ENCODE peak calls at places on chromosomes 12 and 14, in eight cellular contexts. One of them, this sample, is unnamed.

GRCh38 chr12:79206871-79207270 is 342.3 kb downstream of the SYT1 start:
- DNase-seq in upper lobe of right lung: no peak
- DNase-seq in dorsolateral prefrontal cortex: no peak
- DNase-seq in WERI-Rb-1: no peak
- DNase-seq in DND-41: no peak
- DNase-seq in cardiac muscle cell: no peak
- DNase-seq in testis: no peak
- DNase-seq in progenitor cell of endocrine pancreas: no peak
- DNase-seq in this sample: no peak

GRCh38 chr14:69666698-69667211 is 55.4 kb downstream of the SUSD6 start:
- DNase-seq in dorsolateral prefrontal cortex: no peak
- DNase-seq in progenitor cell of endocrine pancreas: no peak
- DNase-seq in upper lobe of right lung: no peak
- DNase-seq in WERI-Rb-1: no peak
- DNase-seq in cardiac muscle cell: no peak
- DNase-seq in testis: no peak
- DNase-seq in DND-41: no peak
- DNase-seq in this sample: no peak

GRCh38 chr12:121202407-121203355 is 7.2 kb upstream of the P2RX4 start:
- DNase-seq in dorsolateral prefrontal cortex: no peak
- DNase-seq in DND-41: no peak
- DNase-seq in progenitor cell of endocrine pancreas: no peak
- DNase-seq in cardiac muscle cell: no peak
- DNase-seq in testis: no peak
- DNase-seq in upper lobe of right lung: no peak
- DNase-seq in WERI-Rb-1: no peak
- DNase-seq in this sample: no peak

GRCh38 chr14:51977075-51977474 is 12.3 kb upstream of the RTRAF start:
- DNase-seq in DND-41: no peak
- DNase-seq in progenitor cell of endocrine pancreas: no peak
- DNase-seq in dorsolateral prefrontal cortex: no peak
- DNase-seq in testis: peak
- DNase-seq in cardiac muscle cell: no peak
- DNase-seq in WERI-Rb-1: no peak
- DNase-seq in upper lobe of right lung: no peak
- DNase-seq in this sample: no peak

GRCh38 chr14:90489306-90489705 is 92.5 kb downstream of the CALM1 start:
- DNase-seq in upper lobe of right lung: no peak
- DNase-seq in testis: no peak
- DNase-seq in WERI-Rb-1: no peak
- DNase-seq in cardiac muscle cell: no peak
- DNase-seq in DND-41: no peak
- DNase-seq in dorsolateral prefrontal cortex: no peak
- DNase-seq in progenitor cell of endocrine pancreas: no peak
- DNase-seq in this sample: no peak

GRCh38 chr12:123142948-123143752 is 7.7 kb downstream of the PITPNM2 start:
- DNase-seq in progenitor cell of endocrine pancreas: no peak
- DNase-seq in cardiac muscle cell: peak
- DNase-seq in WERI-Rb-1: peak
- DNase-seq in testis: no peak
- DNase-seq in upper lobe of right lung: peak
- DNase-seq in DND-41: no peak
- DNase-seq in dorsolateral prefrontal cortex: no peak
- DNase-seq in this sample: no peak

GRCh38 chr14:51871846-51872245 is 11.4 kb downstream of the GNG2 start:
- DNase-seq in DND-41: no peak
- DNase-seq in dorsolateral prefrontal cortex: no peak
- DNase-seq in cardiac muscle cell: no peak
- DNase-seq in testis: no peak
- DNase-seq in upper lobe of right lung: no peak
- DNase-seq in progenitor cell of endocrine pancreas: no peak
- DNase-seq in WERI-Rb-1: no peak
- DNase-seq in this sample: no peak

GRCh38 chr12:9598363-9598762 is 9.4 kb downstream of the KLRB1 start:
- DNase-seq in dorsolateral prefrontal cortex: no peak
- DNase-seq in cardiac muscle cell: no peak
- DNase-seq in upper lobe of right lung: no peak
- DNase-seq in WERI-Rb-1: no peak
- DNase-seq in DND-41: no peak
- DNase-seq in testis: no peak
- DNase-seq in progenitor cell of endocrine pancreas: no peak
- DNase-seq in this sample: no peak

GRCh38 chr12:48765753-48766162 is 23.1 kb downstream of the ADCY6 start:
- DNase-seq in progenitor cell of endocrine pancreas: no peak
- DNase-seq in cardiac muscle cell: no peak
- DNase-seq in WERI-Rb-1: no peak
- DNase-seq in dorsolateral prefrontal cortex: no peak
- DNase-seq in upper lobe of right lung: no peak
- DNase-seq in DND-41: peak
- DNase-seq in testis: peak
- DNase-seq in this sample: no peak

GRCh38 chr14:103867523-103867953 is 20.2 kb upstream of the PPP1R13B start:
- DNase-seq in upper lobe of right lung: peak
- DNase-seq in dorsolateral prefrontal cortex: no peak
- DNase-seq in WERI-Rb-1: no peak
- DNase-seq in progenitor cell of endocrine pancreas: no peak
- DNase-seq in testis: no peak
- DNase-seq in DND-41: no peak
- DNase-seq in cardiac muscle cell: peak
- DNase-seq in this sample: no peak

GRCh38 chr14:89660183-89660582 is 243.2 kb upstream of the FOXN3 start:
- DNase-seq in progenitor cell of endocrine pancreas: no peak
- DNase-seq in WERI-Rb-1: no peak
- DNase-seq in testis: no peak
- DNase-seq in cardiac muscle cell: peak
- DNase-seq in dorsolateral prefrontal cortex: no peak
- DNase-seq in upper lobe of right lung: no peak
- DNase-seq in DND-41: no peak
- DNase-seq in this sample: no peak

GRCh38 chr12:90695415-90695814 is 259.6 kb downstream of the CCER1 start:
- DNase-seq in upper lobe of right lung: no peak
- DNase-seq in testis: no peak
- DNase-seq in WERI-Rb-1: no peak
- DNase-seq in progenitor cell of endocrine pancreas: no peak
- DNase-seq in dorsolateral prefrontal cortex: no peak
- DNase-seq in DND-41: no peak
- DNase-seq in cardiac muscle cell: no peak
- DNase-seq in this sample: no peak

GRCh38 chr14:105945891-105946290 is 419.5 kb downstream of the TMEM121 start:
- DNase-seq in DND-41: peak
- DNase-seq in progenitor cell of endocrine pancreas: no peak
- DNase-seq in dorsolateral prefrontal cortex: no peak
- DNase-seq in testis: no peak
- DNase-seq in cardiac muscle cell: no peak
- DNase-seq in WERI-Rb-1: no peak
- DNase-seq in upper lobe of right lung: no peak
- DNase-seq in this sample: no peak

GRCh38 chr14:105941226-105942166 is 415.1 kb downstream of the TMEM121 start:
- DNase-seq in upper lobe of right lung: no peak
- DNase-seq in WERI-Rb-1: no peak
- DNase-seq in dorsolateral prefrontal cortex: no peak
- DNase-seq in DND-41: no peak
- DNase-seq in testis: no peak
- DNase-seq in progenitor cell of endocrine pancreas: no peak
- DNase-seq in cardiac muscle cell: no peak
- DNase-seq in this sample: no peak

GRCh38 chr14:105943973-105944602 is 417.7 kb downstream of the TMEM121 start:
- DNase-seq in progenitor cell of endocrine pancreas: no peak
- DNase-seq in WERI-Rb-1: no peak
- DNase-seq in dorsolateral prefrontal cortex: no peak
- DNase-seq in DND-41: no peak
- DNase-seq in cardiac muscle cell: no peak
- DNase-seq in upper lobe of right lung: no peak
- DNase-seq in testis: peak
- DNase-seq in this sample: no peak

GRCh38 chr14:105947599-105947998 is 421.2 kb downstream of the TMEM121 start:
- DNase-seq in dorsolateral prefrontal cortex: no peak
- DNase-seq in DND-41: no peak
- DNase-seq in progenitor cell of endocrine pancreas: no peak
- DNase-seq in upper lobe of right lung: no peak
- DNase-seq in WERI-Rb-1: no peak
- DNase-seq in testis: no peak
- DNase-seq in cardiac muscle cell: no peak
- DNase-seq in this sample: no peak

GRCh38 chr14:105944632-105945610 is 418.5 kb downstream of the TMEM121 start:
- DNase-seq in upper lobe of right lung: peak
- DNase-seq in progenitor cell of endocrine pancreas: no peak
- DNase-seq in dorsolateral prefrontal cortex: no peak
- DNase-seq in DND-41: peak
- DNase-seq in testis: peak
- DNase-seq in cardiac muscle cell: no peak
- DNase-seq in WERI-Rb-1: peak
- DNase-seq in this sample: no peak
- TF ChIP-seq CTCF in upper lobe of right lung: peak
- TF ChIP-seq CTCF in progenitor cell of endocrine pancreas: no peak
- TF ChIP-seq CTCF in dorsolateral prefrontal cortex: peak
- TF ChIP-seq CTCF in DND-41: peak
- TF ChIP-seq CTCF in testis: peak
- TF ChIP-seq CTCF in cardiac muscle cell: no peak
- TF ChIP-seq CTCF in WERI-Rb-1: peak
- TF ChIP-seq CTCF in this sample: no peak

GRCh38 chr12:77249892-77250291 is 184.5 kb upstream of the E2F7 start:
- DNase-seq in dorsolateral prefrontal cortex: no peak
- DNase-seq in progenitor cell of endocrine pancreas: no peak
- DNase-seq in testis: no peak
- DNase-seq in WERI-Rb-1: no peak
- DNase-seq in cardiac muscle cell: no peak
- DNase-seq in DND-41: no peak
- DNase-seq in upper lobe of right lung: no peak
- DNase-seq in this sample: no peak
- TF ChIP-seq CTCF in dorsolateral prefrontal cortex: no peak
- TF ChIP-seq CTCF in progenitor cell of endocrine pancreas: no peak
- TF ChIP-seq CTCF in testis: no peak
- TF ChIP-seq CTCF in WERI-Rb-1: no peak
- TF ChIP-seq CTCF in cardiac muscle cell: no peak
- TF ChIP-seq CTCF in DND-41: no peak
- TF ChIP-seq CTCF in upper lobe of right lung: no peak
- TF ChIP-seq CTCF in this sample: no peak

GRCh38 chr14:70748422-70748821 is 60.9 kb downstream of the MAP3K9 start:
- DNase-seq in testis: no peak
- DNase-seq in DND-41: no peak
- DNase-seq in dorsolateral prefrontal cortex: no peak
- DNase-seq in cardiac muscle cell: no peak
- DNase-seq in upper lobe of right lung: no peak
- DNase-seq in progenitor cell of endocrine pancreas: no peak
- DNase-seq in WERI-Rb-1: no peak
- DNase-seq in this sample: no peak

GRCh38 chr14:70742316-70742715 is 67.0 kb downstream of the MAP3K9 start:
- DNase-seq in testis: no peak
- DNase-seq in progenitor cell of endocrine pancreas: no peak
- DNase-seq in dorsolateral prefrontal cortex: no peak
- DNase-seq in WERI-Rb-1: no peak
- DNase-seq in cardiac muscle cell: no peak
- DNase-seq in DND-41: no peak
- DNase-seq in upper lobe of right lung: no peak
- DNase-seq in this sample: no peak

GRCh38 chr14:70741482-70741881 is 67.8 kb downstream of the MAP3K9 start:
- DNase-seq in WERI-Rb-1: no peak
- DNase-seq in cardiac muscle cell: no peak
- DNase-seq in progenitor cell of endocrine pancreas: no peak
- DNase-seq in upper lobe of right lung: no peak
- DNase-seq in testis: no peak
- DNase-seq in DND-41: no peak
- DNase-seq in dorsolateral prefrontal cortex: no peak
- DNase-seq in this sample: no peak

DNA sequence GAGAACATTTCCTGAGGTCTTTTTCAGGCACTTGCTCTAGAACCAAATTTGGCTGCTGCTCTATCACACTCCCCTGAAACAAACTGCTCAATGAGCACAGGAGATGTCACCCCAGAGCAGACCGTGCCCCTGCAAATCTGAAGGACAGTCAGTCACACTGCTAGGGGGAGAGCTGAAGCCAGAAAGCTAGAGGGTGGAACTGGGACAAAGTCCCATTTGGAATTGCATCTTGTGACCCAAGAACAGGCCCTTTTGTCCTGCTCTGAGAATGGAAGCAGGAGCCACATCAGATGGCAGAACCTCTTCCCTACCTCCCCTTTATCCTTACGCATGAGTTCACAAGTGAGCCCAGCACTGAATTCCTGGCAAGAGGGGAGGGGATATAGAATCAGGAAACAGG is 64.7 kb downstream of the MAP3K9 start:
- DNase-seq in WERI-Rb-1: no peak
- DNase-seq in DND-41: no peak
- DNase-seq in progenitor cell of endocrine pancreas: no peak
- DNase-seq in dorsolateral prefrontal cortex: no peak
- DNase-seq in upper lobe of right lung: no peak
- DNase-seq in cardiac muscle cell: no peak
- DNase-seq in testis: no peak
- DNase-seq in this sample: no peak
- TF ChIP-seq CTCF in WERI-Rb-1: no peak
- TF ChIP-seq CTCF in DND-41: no peak
- TF ChIP-seq CTCF in progenitor cell of endocrine pancreas: no peak
- TF ChIP-seq CTCF in dorsolateral prefrontal cortex: no peak
- TF ChIP-seq CTCF in upper lobe of right lung: no peak
- TF ChIP-seq CTCF in cardiac muscle cell: no peak
- TF ChIP-seq CTCF in testis: no peak
- TF ChIP-seq CTCF in this sample: no peak

GRCh38 chr12:21296348-21296747 is 38.4 kb downstream of the SLCO1A2 start:
- DNase-seq in WERI-Rb-1: no peak
- DNase-seq in upper lobe of right lung: no peak
- DNase-seq in testis: no peak
- DNase-seq in dorsolateral prefrontal cortex: no peak
- DNase-seq in cardiac muscle cell: no peak
- DNase-seq in progenitor cell of endocrine pancreas: no peak
- DNase-seq in DND-41: no peak
- DNase-seq in this sample: no peak

GRCh38 chr12:21294176-21294575 is 40.5 kb downstream of the SLCO1A2 start:
- DNase-seq in cardiac muscle cell: no peak
- DNase-seq in upper lobe of right lung: no peak
- DNase-seq in progenitor cell of endocrine pancreas: no peak
- DNase-seq in dorsolateral prefrontal cortex: no peak
- DNase-seq in DND-41: no peak
- DNase-seq in WERI-Rb-1: no peak
- DNase-seq in testis: no peak
- DNase-seq in this sample: no peak

GRCh38 chr12:21300632-21301031 is 34.1 kb downstream of the SLCO1A2 start:
- DNase-seq in DND-41: no peak
- DNase-seq in progenitor cell of endocrine pancreas: no peak
- DNase-seq in cardiac muscle cell: no peak
- DNase-seq in upper lobe of right lung: no peak
- DNase-seq in testis: no peak
- DNase-seq in dorsolateral prefrontal cortex: no peak
- DNase-seq in WERI-Rb-1: no peak
- DNase-seq in this sample: no peak

DNA sequence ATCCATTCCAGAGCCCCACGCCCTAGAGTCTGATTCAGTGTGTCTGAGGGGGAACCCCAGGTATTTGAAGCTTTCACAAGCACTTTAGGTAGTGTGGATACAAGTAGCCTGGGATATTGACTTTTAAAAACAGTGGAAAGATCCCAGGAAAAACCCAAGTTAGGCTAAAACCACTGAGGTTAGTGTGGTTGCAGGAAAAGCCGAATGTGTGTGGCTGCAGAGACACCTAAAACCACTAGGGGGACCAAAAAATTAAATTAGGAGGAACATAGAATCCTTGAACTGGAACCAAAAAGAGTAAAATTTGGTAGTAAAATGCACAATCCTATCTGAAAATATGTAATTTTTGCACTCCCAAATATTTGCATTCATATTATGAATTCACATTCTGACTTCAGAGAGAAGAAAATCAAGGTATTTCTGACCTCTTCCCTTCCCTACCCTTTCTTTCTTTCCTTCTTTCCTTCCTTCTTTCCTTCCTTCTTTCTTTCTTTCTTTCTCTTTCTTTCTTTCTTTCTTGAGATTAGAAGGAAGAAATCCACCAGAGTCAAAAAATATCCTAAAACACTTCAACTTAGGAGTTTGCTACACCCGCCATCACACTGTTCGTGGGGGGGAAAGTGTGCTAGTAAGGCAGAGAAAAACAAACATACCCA is 37.8 kb downstream of the SLCO1A2 start:
- DNase-seq in dorsolateral prefrontal cortex: no peak
- DNase-seq in testis: no peak
- DNase-seq in cardiac muscle cell: peak
- DNase-seq in DND-41: no peak
- DNase-seq in upper lobe of right lung: no peak
- DNase-seq in WERI-Rb-1: no peak
- DNase-seq in progenitor cell of endocrine pancreas: no peak
- DNase-seq in this sample: no peak
- TF ChIP-seq CTCF in dorsolateral prefrontal cortex: peak
- TF ChIP-seq CTCF in testis: no peak
- TF ChIP-seq CTCF in cardiac muscle cell: peak
- TF ChIP-seq CTCF in DND-41: peak
- TF ChIP-seq CTCF in upper lobe of right lung: peak
- TF ChIP-seq CTCF in WERI-Rb-1: peak
- TF ChIP-seq CTCF in progenitor cell of endocrine pancreas: peak
- TF ChIP-seq CTCF in this sample: peak